ENCODE peak calls at places on chromosomes 6 and 20, in six cellular contexts. W is neural progenitor cell; G is CD8-positive, alpha-beta T cell; R is PC-3; Z is upper lobe of right lung; S is iPS DF 6.9. L is an unnamed sample. For H3K4me1, the result is how much of the 10 kb centered on the place peaks cover.

GRCh38 chr20:15930324-15931305 is 642.6 kb downstream of the KIF16B start:
- DNase-seq in W (peak), G (no peak), R (peak), Z (no peak), S (no peak), L (no peak)

GRCh38 chr20:34355427-34355826 is 7.6 kb upstream of the ITCH start:
- DNase-seq in W (no peak), G (no peak), R (no peak), Z (no peak), S (no peak), L (no peak)

GRCh38 chr6:83914953-83915352 is 55.5 kb downstream of the CYB5R4 start:
- DNase-seq in W (no peak), G (no peak), R (peak), Z (no peak), S (no peak), L (no peak)

GRCh38 chr6:43749461-43749860 is 20.6 kb upstream of the VEGFA start:
- DNase-seq in W (no peak), G (no peak), R (no peak), Z (no peak), S (no peak), L (no peak)

GRCh38 chr6:7758456-7758855 is 32.6 kb downstream of the BMP6 start:
- DNase-seq in W (no peak), G (no peak), R (peak), Z (no peak), S (no peak), L (no peak)

GRCh38 chr6:140736227-140736626 is 1361.8 kb upstream of the CITED2 start:
- DNase-seq in W (no peak), G (no peak), R (no peak), Z (no peak), S (no peak), L (no peak)

GRCh38 chr6:166520905-166521834 is 65.3 kb downstream of the RAMACL start:
- DNase-seq in W (no peak), G (no peak), R (no peak), Z (no peak), S (no peak), L (no peak)

GRCh38 chr20:6588296-6588695 is 179.2 kb upstream of the BMP2 start:
- DNase-seq in W (no peak), G (no peak), R (peak), Z (no peak), S (no peak), L (no peak)

GRCh38 chr6:125802943-125803377 is 12.2 kb downstream of the NCOA7 start:
- DNase-seq in W (no peak), G (no peak), R (peak), Z (no peak), S (no peak), L (no peak)
- H3K4me1 ChIP-seq in W (under half), G (under half), R (under half), Z (under half), S (under half), L (under half)

GRCh38 chr6:93417421-93417996 is 1.9 kb downstream of the EPHA7 start:
- DNase-seq in W (no peak), G (no peak), R (peak), Z (no peak), S (no peak), L (no peak)
- H3K27ac ChIP-seq in W (no peak), G (no peak), R (no peak), Z (no peak), S (no peak), L (peak)

GRCh38 chr6:73078333-73078732 is 147.0 kb downstream of the KHDC1L start:
- DNase-seq in W (no peak), G (no peak), R (no peak), Z (no peak), S (no peak), L (no peak)
- H3K4me1 ChIP-seq in W (under half), G (under half), R (half or more), Z (under half), S (under half), L (under half)

DNA sequence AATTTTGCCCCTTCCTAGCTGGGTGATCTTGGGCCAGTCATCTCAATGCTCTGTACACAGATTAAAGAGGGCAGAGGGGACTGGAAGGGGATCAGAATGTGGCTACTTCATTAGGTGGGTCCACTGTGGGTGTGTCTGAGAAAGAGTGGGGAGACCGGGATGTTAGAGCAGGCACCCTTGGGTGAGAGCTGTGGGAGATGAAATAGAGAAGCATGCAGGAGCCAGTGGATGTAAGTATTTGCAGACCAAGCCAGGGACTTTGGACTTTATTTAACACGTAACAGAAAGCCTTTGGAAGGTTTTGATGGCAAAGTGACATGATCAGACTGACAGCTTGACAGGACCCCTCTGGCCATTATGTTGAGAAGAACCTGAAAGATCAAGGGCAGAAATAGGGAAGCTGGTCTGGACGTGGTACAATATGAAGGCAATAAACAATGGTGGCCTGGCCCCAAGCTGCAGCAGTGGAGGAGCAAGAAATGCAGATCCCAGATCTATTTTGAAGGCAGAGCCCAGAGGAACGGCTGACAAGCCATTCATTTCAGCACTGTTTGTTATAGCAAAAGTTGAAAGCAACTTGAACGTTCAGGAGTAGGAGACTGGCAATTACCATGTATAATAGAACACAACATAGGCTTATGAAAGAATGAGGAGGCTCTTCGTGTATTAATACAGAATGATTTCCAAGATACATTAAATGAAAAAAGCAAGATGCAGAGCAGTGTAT is 82.5 kb upstream of the ZNFX1 start:
- DNase-seq in W (no peak), G (no peak), R (no peak), Z (no peak), S (no peak), L (no peak)
- H3K27ac ChIP-seq in W (no peak), G (no peak), R (no peak), Z (no peak), S (no peak), L (no peak)

GRCh38 chr6:169075211-169075621 is 178.4 kb downstream of the THBS2 start:
- DNase-seq in W (no peak), G (no peak), R (no peak), Z (no peak), S (no peak), L (peak)
- H3K4me1 ChIP-seq in W (under half), G (under half), R (under half), Z (under half), S (under half), L (under half)

GRCh38 chr6:95099410-95099809 is 477.9 kb upstream of the MANEA start:
- DNase-seq in W (no peak), G (no peak), R (no peak), Z (no peak), S (no peak), L (no peak)
- H3K27ac ChIP-seq in W (no peak), G (no peak), R (no peak), Z (no peak), S (no peak), L (no peak)

GRCh38 chr20:24986436-24987015 is 6.0 kb downstream of the APMAP start:
- DNase-seq in W (no peak), G (peak), R (no peak), Z (peak), S (no peak), L (peak)

GRCh38 chr20:24989162-24989561 is 3.4 kb downstream of the APMAP start:
- DNase-seq in W (no peak), G (no peak), R (no peak), Z (no peak), S (no peak), L (peak)

GRCh38 chr20:24987873-24988835 is 4.4 kb downstream of the APMAP start:
- DNase-seq in W (no peak), G (peak), R (no peak), Z (peak), S (no peak), L (peak)

GRCh38 chr20:24985802-24986201 is 6.7 kb downstream of the APMAP start:
- DNase-seq in W (no peak), G (peak), R (no peak), Z (no peak), S (no peak), L (peak)

DNA sequence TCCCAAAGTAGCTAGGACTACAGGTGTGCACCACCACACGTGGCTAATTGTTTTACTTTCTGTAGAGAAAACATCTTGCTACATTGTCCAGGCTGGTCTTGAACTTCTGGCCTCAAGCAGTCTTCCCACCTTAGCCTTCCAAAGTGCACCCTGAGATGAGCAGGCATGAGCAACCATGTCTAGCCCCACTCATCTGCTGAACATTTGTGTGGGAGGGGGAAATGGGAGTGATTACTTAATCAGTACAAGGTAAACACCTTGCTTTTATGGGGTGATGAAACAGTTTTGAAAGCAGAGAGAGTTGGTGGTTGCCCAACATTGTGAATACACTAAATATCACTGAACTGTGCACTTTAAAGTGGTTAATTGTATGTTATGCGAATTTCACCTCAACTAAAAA is 5.3 kb downstream of the APMAP start:
- DNase-seq in W (no peak), G (peak), R (no peak), Z (no peak), S (no peak), L (peak)
- H3K4me1 ChIP-seq in W (under half), G (half or more), R (under half), Z (under half), S (under half), L (under half)

GRCh38 chr20:1830240-1830639 is 65.0 kb upstream of the SIRPA start:
- DNase-seq in W (no peak), G (no peak), R (peak), Z (no peak), S (no peak), L (peak)

GRCh38 chr20:1827974-1828785 is 67.0 kb upstream of the SIRPA start:
- DNase-seq in W (peak), G (no peak), R (peak), Z (no peak), S (no peak), L (peak)

GRCh38 chr20:1827510-1827973 is 67.7 kb upstream of the SIRPA start:
- DNase-seq in W (no peak), G (no peak), R (no peak), Z (no peak), S (no peak), L (no peak)

GRCh38 chr20:1829531-1829930 is 65.7 kb upstream of the SIRPA start:
- DNase-seq in W (no peak), G (no peak), R (no peak), Z (no peak), S (no peak), L (no peak)

DNA sequence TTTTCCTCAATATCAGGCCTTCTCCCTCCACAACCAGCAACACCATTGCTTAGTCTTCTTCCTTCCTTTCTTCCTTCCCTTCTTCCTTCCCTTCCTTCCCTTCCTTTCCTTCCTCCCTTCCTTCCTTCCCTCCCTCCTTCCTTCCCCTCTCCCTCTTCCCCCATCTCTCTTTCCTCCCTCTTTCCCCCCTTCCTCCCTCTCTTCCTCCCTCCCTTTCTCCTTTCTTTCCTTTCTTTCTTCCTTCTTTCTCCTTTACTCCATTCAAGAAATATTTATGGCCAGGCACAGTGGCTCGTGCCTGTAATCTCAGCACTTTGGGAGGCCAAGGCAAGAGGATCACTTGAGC is 66.4 kb upstream of the SIRPA start:
- DNase-seq in W (no peak), G (no peak), R (no peak), Z (no peak), S (no peak), L (no peak)
- H3K27ac ChIP-seq in W (no peak), G (no peak), R (peak), Z (no peak), S (no peak), L (peak)

L was measured in right atrium auricular region.